ENCODE peak calls at places on chromosome 20, in nine cellular contexts. One of them, this sample, is unnamed. For H3K36me3, the result is how much of the 10 kb centered on the place peaks cover.

GRCh38 chr20:62374431-62375152 is 7.5 kb upstream of the LAMA5 start:
- DNase-seq in upper lobe of left lung: peak
- DNase-seq in fibroblast of lung: no peak
- DNase-seq in keratinocyte: no peak
- DNase-seq in heart left ventricle: no peak
- DNase-seq in mammary epithelial cell: no peak
- DNase-seq in CD8-positive, alpha-beta memory T cell: no peak
- DNase-seq in mesendoderm: no peak
- DNase-seq in Panc1: no peak
- DNase-seq in this sample: no peak

GRCh38 chr20:32941155-32941885 is 62.9 kb downstream of the SUN5 start:
- DNase-seq in fibroblast of lung: no peak
- DNase-seq in mesendoderm: no peak
- DNase-seq in heart left ventricle: no peak
- DNase-seq in upper lobe of left lung: no peak
- DNase-seq in keratinocyte: no peak
- DNase-seq in CD8-positive, alpha-beta memory T cell: no peak
- DNase-seq in mammary epithelial cell: no peak
- DNase-seq in Panc1: no peak
- DNase-seq in this sample: no peak

GRCh38 chr20:37469531-37469930 is 51.5 kb upstream of the NNAT start:
- DNase-seq in heart left ventricle: no peak
- DNase-seq in keratinocyte: no peak
- DNase-seq in upper lobe of left lung: no peak
- DNase-seq in fibroblast of lung: no peak
- DNase-seq in CD8-positive, alpha-beta memory T cell: no peak
- DNase-seq in Panc1: no peak
- DNase-seq in mesendoderm: no peak
- DNase-seq in mammary epithelial cell: no peak
- DNase-seq in this sample: no peak

GRCh38 chr20:35207950-35208611 is 18.4 kb upstream of the MMP24 start:
- DNase-seq in mammary epithelial cell: peak
- DNase-seq in fibroblast of lung: peak
- DNase-seq in heart left ventricle: peak
- DNase-seq in upper lobe of left lung: no peak
- DNase-seq in Panc1: peak
- DNase-seq in CD8-positive, alpha-beta memory T cell: peak
- DNase-seq in mesendoderm: peak
- DNase-seq in keratinocyte: no peak
- DNase-seq in this sample: peak

GRCh38 chr20:31704225-31705119 is 18.2 kb downstream of the BCL2L1 start:
- DNase-seq in mammary epithelial cell: peak
- DNase-seq in keratinocyte: peak
- DNase-seq in CD8-positive, alpha-beta memory T cell: no peak
- DNase-seq in heart left ventricle: peak
- DNase-seq in Panc1: peak
- DNase-seq in mesendoderm: peak
- DNase-seq in fibroblast of lung: peak
- DNase-seq in upper lobe of left lung: no peak
- DNase-seq in this sample: peak

GRCh38 chr20:31861346-31862156 is 8.8 kb downstream of the DUSP15 start:
- DNase-seq in mammary epithelial cell: peak
- DNase-seq in upper lobe of left lung: peak
- DNase-seq in fibroblast of lung: peak
- DNase-seq in Panc1: no peak
- DNase-seq in keratinocyte: no peak
- DNase-seq in heart left ventricle: peak
- DNase-seq in CD8-positive, alpha-beta memory T cell: peak
- DNase-seq in mesendoderm: peak
- DNase-seq in this sample: peak

GRCh38 chr20:32608664-32609015 is 23.5 kb upstream of the NOL4L start:
- DNase-seq in mammary epithelial cell: no peak
- DNase-seq in Panc1: no peak
- DNase-seq in heart left ventricle: no peak
- DNase-seq in mesendoderm: no peak
- DNase-seq in CD8-positive, alpha-beta memory T cell: no peak
- DNase-seq in upper lobe of left lung: no peak
- DNase-seq in fibroblast of lung: no peak
- DNase-seq in keratinocyte: no peak
- DNase-seq in this sample: no peak

GRCh38 chr20:12617076-12617475 is 391.7 kb upstream of the SPTLC3 start:
- DNase-seq in heart left ventricle: no peak
- DNase-seq in CD8-positive, alpha-beta memory T cell: no peak
- DNase-seq in upper lobe of left lung: no peak
- DNase-seq in mammary epithelial cell: no peak
- DNase-seq in keratinocyte: no peak
- DNase-seq in mesendoderm: no peak
- DNase-seq in Panc1: no peak
- DNase-seq in fibroblast of lung: no peak
- DNase-seq in this sample: no peak

GRCh38 chr20:12153616-12154015 is 235.9 kb downstream of the BTBD3 start:
- DNase-seq in upper lobe of left lung: no peak
- DNase-seq in mammary epithelial cell: peak
- DNase-seq in CD8-positive, alpha-beta memory T cell: no peak
- DNase-seq in Panc1: no peak
- DNase-seq in heart left ventricle: no peak
- DNase-seq in keratinocyte: no peak
- DNase-seq in fibroblast of lung: peak
- DNase-seq in mesendoderm: no peak
- DNase-seq in this sample: no peak

GRCh38 chr20:50130995-50131394 is 18.0 kb upstream of the UBE2V1 start:
- DNase-seq in CD8-positive, alpha-beta memory T cell: no peak
- DNase-seq in mesendoderm: no peak
- DNase-seq in Panc1: no peak
- DNase-seq in heart left ventricle: peak
- DNase-seq in upper lobe of left lung: no peak
- DNase-seq in fibroblast of lung: no peak
- DNase-seq in keratinocyte: no peak
- DNase-seq in mammary epithelial cell: no peak
- DNase-seq in this sample: no peak

GRCh38 chr20:58102252-58102651 is 126.2 kb downstream of the ANKRD60 start:
- DNase-seq in heart left ventricle: no peak
- DNase-seq in upper lobe of left lung: no peak
- DNase-seq in keratinocyte: no peak
- DNase-seq in mammary epithelial cell: peak
- DNase-seq in mesendoderm: no peak
- DNase-seq in CD8-positive, alpha-beta memory T cell: no peak
- DNase-seq in Panc1: no peak
- DNase-seq in fibroblast of lung: peak
- DNase-seq in this sample: no peak

GRCh38 chr20:24465168-24465567 is 4.3 kb upstream of the SYNDIG1 start:
- DNase-seq in CD8-positive, alpha-beta memory T cell: no peak
- DNase-seq in mammary epithelial cell: no peak
- DNase-seq in Panc1: no peak
- DNase-seq in mesendoderm: peak
- DNase-seq in fibroblast of lung: no peak
- DNase-seq in heart left ventricle: peak
- DNase-seq in keratinocyte: no peak
- DNase-seq in upper lobe of left lung: no peak
- DNase-seq in this sample: no peak

GRCh38 chr20:24468401-24469115 is 871 bp upstream of the SYNDIG1 start:
- DNase-seq in Panc1: no peak
- DNase-seq in heart left ventricle: no peak
- DNase-seq in keratinocyte: no peak
- DNase-seq in CD8-positive, alpha-beta memory T cell: no peak
- DNase-seq in fibroblast of lung: peak
- DNase-seq in mammary epithelial cell: no peak
- DNase-seq in upper lobe of left lung: no peak
- DNase-seq in mesendoderm: no peak
- DNase-seq in this sample: no peak

GRCh38 chr20:24462461-24463010 is 6.9 kb upstream of the SYNDIG1 start:
- DNase-seq in upper lobe of left lung: no peak
- DNase-seq in CD8-positive, alpha-beta memory T cell: no peak
- DNase-seq in Panc1: no peak
- DNase-seq in mesendoderm: no peak
- DNase-seq in fibroblast of lung: no peak
- DNase-seq in heart left ventricle: no peak
- DNase-seq in keratinocyte: no peak
- DNase-seq in mammary epithelial cell: no peak
- DNase-seq in this sample: no peak

GRCh38 chr20:24469116-24470030 is at the start of gene SYNDIG1:
- DNase-seq in heart left ventricle: peak
- DNase-seq in CD8-positive, alpha-beta memory T cell: no peak
- DNase-seq in keratinocyte: no peak
- DNase-seq in Panc1: no peak
- DNase-seq in mammary epithelial cell: peak
- DNase-seq in upper lobe of left lung: peak
- DNase-seq in mesendoderm: peak
- DNase-seq in fibroblast of lung: peak
- DNase-seq in this sample: no peak

DNA sequence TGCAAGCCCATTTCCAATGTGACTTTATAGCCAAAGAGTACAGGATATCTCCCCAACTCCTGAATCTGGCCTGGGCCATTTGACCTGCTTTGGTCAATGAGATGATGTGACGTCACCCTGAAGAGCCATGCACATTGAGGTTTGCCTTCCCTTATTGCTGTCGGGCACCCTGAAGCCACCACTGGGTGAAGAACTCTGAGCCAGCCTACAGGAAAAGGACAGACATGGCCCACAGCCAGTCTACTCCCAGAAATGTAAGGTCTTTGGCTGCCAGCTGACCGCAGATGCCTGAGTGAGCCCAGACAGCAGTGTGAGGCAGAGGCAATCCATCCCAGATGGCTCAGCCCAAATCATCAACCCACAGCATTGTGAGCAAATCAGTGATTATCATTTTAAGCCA is 3.7 kb upstream of the SYNDIG1 start:
- DNase-seq in fibroblast of lung: peak
- DNase-seq in heart left ventricle: peak
- DNase-seq in upper lobe of left lung: no peak
- DNase-seq in mesendoderm: no peak
- DNase-seq in CD8-positive, alpha-beta memory T cell: no peak
- DNase-seq in Panc1: no peak
- DNase-seq in mammary epithelial cell: peak
- DNase-seq in keratinocyte: no peak
- DNase-seq in this sample: no peak
- H3K27ac ChIP-seq in fibroblast of lung: no peak
- H3K27ac ChIP-seq in heart left ventricle: peak
- H3K27ac ChIP-seq in upper lobe of left lung: no peak
- H3K27ac ChIP-seq in mesendoderm: no peak
- H3K27ac ChIP-seq in CD8-positive, alpha-beta memory T cell: no peak
- H3K27ac ChIP-seq in Panc1: no peak
- H3K27ac ChIP-seq in mammary epithelial cell: no peak
- H3K27ac ChIP-seq in keratinocyte: no peak
- H3K27ac ChIP-seq in this sample: no peak

DNA sequence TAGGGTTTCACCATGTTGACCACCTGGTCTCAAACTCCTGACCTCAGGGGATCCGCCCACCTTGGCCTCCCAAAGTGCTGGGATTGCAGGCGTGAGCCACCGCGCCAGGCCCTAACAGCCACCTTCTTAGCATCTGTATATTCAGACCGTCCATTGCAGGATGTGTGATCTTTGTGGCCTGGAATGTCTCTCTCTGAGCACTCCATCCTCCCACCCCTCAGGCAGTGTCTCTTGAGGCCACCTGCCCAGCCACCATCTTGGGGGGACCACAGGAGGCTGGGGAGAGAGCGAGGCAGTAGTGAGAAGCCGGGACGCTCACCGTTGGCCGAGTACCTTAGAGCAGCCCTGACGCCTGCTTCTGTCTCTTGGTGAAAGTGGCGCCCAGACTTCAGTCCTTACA is 18.8 kb downstream of the DNAJC5 start:
- DNase-seq in mesendoderm: peak
- DNase-seq in mammary epithelial cell: no peak
- DNase-seq in heart left ventricle: no peak
- DNase-seq in CD8-positive, alpha-beta memory T cell: no peak
- DNase-seq in keratinocyte: no peak
- DNase-seq in Panc1: no peak
- DNase-seq in fibroblast of lung: no peak
- DNase-seq in upper lobe of left lung: no peak
- DNase-seq in this sample: no peak
- H3K36me3 ChIP-seq in mesendoderm: under half
- H3K36me3 ChIP-seq in mammary epithelial cell: under half
- H3K36me3 ChIP-seq in heart left ventricle: under half
- H3K36me3 ChIP-seq in CD8-positive, alpha-beta memory T cell: under half
- H3K36me3 ChIP-seq in keratinocyte: under half
- H3K36me3 ChIP-seq in Panc1: under half
- H3K36me3 ChIP-seq in fibroblast of lung: under half
- H3K36me3 ChIP-seq in upper lobe of left lung: under half
- H3K36me3 ChIP-seq in this sample: under half

DNA sequence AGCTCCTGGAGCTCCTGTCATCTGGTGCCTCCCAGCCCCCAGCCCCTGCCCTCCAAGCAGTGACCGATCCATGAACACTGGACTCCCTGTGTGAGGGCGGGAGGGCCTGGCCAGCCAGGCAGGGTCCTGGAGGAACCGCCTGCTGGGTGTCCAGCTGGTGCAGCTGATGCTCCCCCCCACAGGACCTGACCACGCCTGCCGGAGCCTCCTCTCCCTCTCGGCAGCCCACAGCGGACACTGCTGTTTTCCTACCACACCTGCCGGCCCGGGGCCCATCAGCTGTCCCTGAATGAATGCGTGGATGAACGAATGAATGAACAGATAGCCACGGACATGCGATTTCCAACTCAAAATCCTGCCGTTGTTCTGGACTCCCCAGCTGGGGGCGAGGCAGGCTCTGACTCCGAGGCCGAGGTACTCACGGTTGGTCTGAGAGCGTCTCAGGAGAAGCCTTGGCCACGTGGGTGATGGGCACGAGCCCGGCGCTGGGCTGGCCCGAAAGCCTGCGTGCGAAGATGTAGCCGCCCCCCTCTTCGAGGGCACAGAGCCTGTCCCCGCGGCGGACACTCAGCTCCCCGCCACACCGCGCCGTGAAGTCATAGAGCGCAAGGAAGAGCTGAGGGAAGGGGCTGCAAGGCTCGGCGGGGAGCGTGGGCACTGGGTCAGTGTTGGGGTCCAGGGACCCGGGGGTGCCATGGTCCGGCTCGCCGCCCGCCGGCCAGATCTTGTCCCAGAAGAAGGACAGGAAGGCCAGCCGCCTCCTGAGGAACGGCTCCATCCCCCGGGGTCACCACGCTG is 664 bp downstream of the SRMS start:
- DNase-seq in keratinocyte: no peak
- DNase-seq in upper lobe of left lung: peak
- DNase-seq in heart left ventricle: no peak
- DNase-seq in CD8-positive, alpha-beta memory T cell: no peak
- DNase-seq in mammary epithelial cell: no peak
- DNase-seq in fibroblast of lung: no peak
- DNase-seq in mesendoderm: no peak
- DNase-seq in Panc1: no peak
- DNase-seq in this sample: no peak
- H3K27ac ChIP-seq in keratinocyte: no peak
- H3K27ac ChIP-seq in upper lobe of left lung: no peak
- H3K27ac ChIP-seq in heart left ventricle: no peak
- H3K27ac ChIP-seq in CD8-positive, alpha-beta memory T cell: no peak
- H3K27ac ChIP-seq in mammary epithelial cell: no peak
- H3K27ac ChIP-seq in fibroblast of lung: no peak
- H3K27ac ChIP-seq in mesendoderm: no peak
- H3K27ac ChIP-seq in Panc1: no peak
- H3K27ac ChIP-seq in this sample: no peak

DNA sequence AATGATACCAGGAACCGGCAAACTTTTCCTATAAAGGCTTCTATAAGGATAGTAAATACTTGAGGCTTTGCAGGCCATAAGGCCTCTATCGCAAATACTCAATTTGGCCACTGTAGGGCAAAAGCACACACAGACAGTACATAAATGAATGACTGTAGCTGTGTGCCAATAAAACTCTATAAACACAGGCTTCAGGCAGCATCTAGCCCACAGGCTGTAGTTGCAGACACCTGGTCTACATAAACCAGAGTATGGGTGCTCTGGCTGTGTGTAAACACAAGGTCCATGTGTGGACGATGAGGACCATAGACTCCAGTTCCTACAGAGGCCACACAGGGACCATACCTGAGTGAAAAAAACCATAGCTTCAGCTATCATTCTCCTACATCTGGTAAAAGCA is 52.2 kb downstream of the ZMYND8 start:
- DNase-seq in Panc1: no peak
- DNase-seq in mammary epithelial cell: no peak
- DNase-seq in mesendoderm: no peak
- DNase-seq in heart left ventricle: no peak
- DNase-seq in keratinocyte: no peak
- DNase-seq in CD8-positive, alpha-beta memory T cell: no peak
- DNase-seq in upper lobe of left lung: no peak
- DNase-seq in fibroblast of lung: no peak
- DNase-seq in this sample: peak
- H3K36me3 ChIP-seq in Panc1: under half
- H3K36me3 ChIP-seq in mammary epithelial cell: under half
- H3K36me3 ChIP-seq in mesendoderm: under half
- H3K36me3 ChIP-seq in heart left ventricle: under half
- H3K36me3 ChIP-seq in keratinocyte: under half
- H3K36me3 ChIP-seq in CD8-positive, alpha-beta memory T cell: under half
- H3K36me3 ChIP-seq in upper lobe of left lung: under half
- H3K36me3 ChIP-seq in fibroblast of lung: under half
- H3K36me3 ChIP-seq in this sample: under half

This sample was measured in small intestine.